ENCODE peak calls at places on chromosome 14, in four cellular contexts. One of them, this sample, is unnamed.

GRCh38 chr14:69260246-69260978 is 454 bp downstream of the GALNT16 start:
- DNase-seq in foreskin fibroblast: no peak
- DNase-seq in AG04450: no peak
- DNase-seq in astrocyte: peak
- DNase-seq in this sample: no peak

GRCh38 chr14:21860172-21860571 is 186.6 kb upstream of the OR4E1 start:
- DNase-seq in foreskin fibroblast: no peak
- DNase-seq in AG04450: no peak
- DNase-seq in astrocyte: no peak
- DNase-seq in this sample: no peak

GRCh38 chr14:60125918-60126317 is 34.2 kb downstream of the PCNX4 start:
- DNase-seq in foreskin fibroblast: no peak
- DNase-seq in AG04450: no peak
- DNase-seq in astrocyte: peak
- DNase-seq in this sample: peak

GRCh38 chr14:88228519-88229236 is 94.4 kb downstream of the KCNK10 start:
- DNase-seq in foreskin fibroblast: no peak
- DNase-seq in AG04450: no peak
- DNase-seq in astrocyte: no peak
- DNase-seq in this sample: no peak

GRCh38 chr14:21104448-21105060 is 3.7 kb downstream of the TMEM253 start:
- DNase-seq in foreskin fibroblast: peak
- DNase-seq in AG04450: no peak
- DNase-seq in astrocyte: peak
- DNase-seq in this sample: peak

GRCh38 chr14:104891121-104891551 is 26.1 kb downstream of the CEP170B start:
- DNase-seq in foreskin fibroblast: no peak
- DNase-seq in AG04450: no peak
- DNase-seq in astrocyte: no peak
- DNase-seq in this sample: no peak

GRCh38 chr14:22178330-22178981 is 410.6 kb downstream of the DAD1 start:
- DNase-seq in foreskin fibroblast: no peak
- DNase-seq in AG04450: no peak
- DNase-seq in astrocyte: no peak
- DNase-seq in this sample: no peak

GRCh38 chr14:91872011-91872476 is 4.7 kb upstream of the TC2N start:
- DNase-seq in foreskin fibroblast: no peak
- DNase-seq in AG04450: no peak
- DNase-seq in astrocyte: no peak
- DNase-seq in this sample: no peak

GRCh38 chr14:89185919-89186849 is 230.8 kb downstream of the FOXN3 start:
- DNase-seq in foreskin fibroblast: peak
- DNase-seq in AG04450: peak
- DNase-seq in astrocyte: peak
- DNase-seq in this sample: peak

GRCh38 chr14:50000215-50001145 is 107.6 kb downstream of the ARF6 start:
- DNase-seq in foreskin fibroblast: peak
- DNase-seq in AG04450: no peak
- DNase-seq in astrocyte: peak
- DNase-seq in this sample: peak

GRCh38 chr14:95515523-95516517 is 630 bp downstream of the SYNE3 start:
- DNase-seq in foreskin fibroblast: peak
- DNase-seq in AG04450: no peak
- DNase-seq in astrocyte: peak
- DNase-seq in this sample: peak

GRCh38 chr14:88882236-88882635 is 57.8 kb downstream of the TTC8 start:
- DNase-seq in foreskin fibroblast: no peak
- DNase-seq in AG04450: no peak
- DNase-seq in astrocyte: peak
- DNase-seq in this sample: peak

GRCh38 chr14:100712490-100712889 is 14.2 kb upstream of the DLK1 start:
- DNase-seq in foreskin fibroblast: no peak
- DNase-seq in AG04450: no peak
- DNase-seq in astrocyte: no peak
- DNase-seq in this sample: no peak

GRCh38 chr14:74835607-74836250 is 40.2 kb downstream of the PROX2 start:
- DNase-seq in foreskin fibroblast: no peak
- DNase-seq in AG04450: no peak
- DNase-seq in astrocyte: no peak
- DNase-seq in this sample: no peak

GRCh38 chr14:92297818-92298595 is 25.0 kb upstream of the SLC24A4 start:
- DNase-seq in foreskin fibroblast: no peak
- DNase-seq in AG04450: no peak
- DNase-seq in astrocyte: no peak
- DNase-seq in this sample: no peak

GRCh38 chr14:95515080-95515489 is 1.4 kb downstream of the SYNE3 start:
- DNase-seq in foreskin fibroblast: peak
- DNase-seq in AG04450: no peak
- DNase-seq in astrocyte: no peak
- DNase-seq in this sample: peak

GRCh38 chr14:99995700-99996356 is 69.4 kb upstream of the EVL start:
- DNase-seq in foreskin fibroblast: peak
- DNase-seq in AG04450: no peak
- DNase-seq in astrocyte: no peak
- DNase-seq in this sample: peak

GRCh38 chr14:53542692-53543091 is 389.6 kb upstream of the DDHD1 start:
- DNase-seq in foreskin fibroblast: peak
- DNase-seq in AG04450: no peak
- DNase-seq in astrocyte: peak
- DNase-seq in this sample: peak

GRCh38 chr14:75864352-75864751 is 117.4 kb downstream of the TGFB3 start:
- DNase-seq in foreskin fibroblast: peak
- DNase-seq in AG04450: peak
- DNase-seq in astrocyte: peak
- DNase-seq in this sample: peak

GRCh38 chr14:55221186-55221585 is 29.8 kb upstream of the DLGAP5 start:
- DNase-seq in foreskin fibroblast: peak
- DNase-seq in AG04450: no peak
- DNase-seq in astrocyte: peak
- DNase-seq in this sample: peak

GRCh38 chr14:85441909-85442643 is 87.9 kb upstream of the FLRT2 start:
- DNase-seq in foreskin fibroblast: no peak
- DNase-seq in AG04450: no peak
- DNase-seq in astrocyte: no peak
- DNase-seq in this sample: no peak

GRCh38 chr14:91186515-91187066 is 57.9 kb downstream of the GPR68 start:
- DNase-seq in foreskin fibroblast: peak
- DNase-seq in AG04450: no peak
- DNase-seq in astrocyte: no peak
- DNase-seq in this sample: peak

GRCh38 chr14:96626916-96627315 is 124.7 kb downstream of the PAPOLA start:
- DNase-seq in foreskin fibroblast: no peak
- DNase-seq in AG04450: no peak
- DNase-seq in astrocyte: no peak
- DNase-seq in this sample: no peak

GRCh38 chr14:99568567-99569560 is 35.1 kb downstream of the CCDC85C start:
- DNase-seq in foreskin fibroblast: peak
- DNase-seq in AG04450: no peak
- DNase-seq in astrocyte: peak
- DNase-seq in this sample: peak

GRCh38 chr14:64628940-64629403 is 75.3 kb upstream of the PLEKHG3 start:
- DNase-seq in foreskin fibroblast: peak
- DNase-seq in AG04450: peak
- DNase-seq in astrocyte: peak
- DNase-seq in this sample: peak

GRCh38 chr14:100328495-100329163 is 5.5 kb downstream of the SLC25A47 start:
- DNase-seq in foreskin fibroblast: no peak
- DNase-seq in AG04450: no peak
- DNase-seq in astrocyte: no peak
- DNase-seq in this sample: no peak

GRCh38 chr14:104856157-104856868 is 8.8 kb upstream of the CEP170B start:
- DNase-seq in foreskin fibroblast: no peak
- DNase-seq in AG04450: no peak
- DNase-seq in astrocyte: no peak
- DNase-seq in this sample: no peak

GRCh38 chr14:54182419-54183040 is 214.3 kb upstream of the CDKN3 start:
- DNase-seq in foreskin fibroblast: peak
- DNase-seq in AG04450: no peak
- DNase-seq in astrocyte: peak
- DNase-seq in this sample: peak

GRCh38 chr14:103284574-103285467 is 49.2 kb upstream of the EIF5 start:
- DNase-seq in foreskin fibroblast: peak
- DNase-seq in AG04450: no peak
- DNase-seq in astrocyte: no peak
- DNase-seq in this sample: peak

GRCh38 chr14:103281496-103282231 is 52.4 kb upstream of the EIF5 start:
- DNase-seq in foreskin fibroblast: peak
- DNase-seq in AG04450: no peak
- DNase-seq in astrocyte: peak
- DNase-seq in this sample: peak

GRCh38 chr14:103286460-103286859 is 47.6 kb upstream of the EIF5 start:
- DNase-seq in foreskin fibroblast: no peak
- DNase-seq in AG04450: no peak
- DNase-seq in astrocyte: no peak
- DNase-seq in this sample: no peak

GRCh38 chr14:103282932-103283331 is 51.1 kb upstream of the EIF5 start:
- DNase-seq in foreskin fibroblast: no peak
- DNase-seq in AG04450: no peak
- DNase-seq in astrocyte: no peak
- DNase-seq in this sample: no peak

DNA sequence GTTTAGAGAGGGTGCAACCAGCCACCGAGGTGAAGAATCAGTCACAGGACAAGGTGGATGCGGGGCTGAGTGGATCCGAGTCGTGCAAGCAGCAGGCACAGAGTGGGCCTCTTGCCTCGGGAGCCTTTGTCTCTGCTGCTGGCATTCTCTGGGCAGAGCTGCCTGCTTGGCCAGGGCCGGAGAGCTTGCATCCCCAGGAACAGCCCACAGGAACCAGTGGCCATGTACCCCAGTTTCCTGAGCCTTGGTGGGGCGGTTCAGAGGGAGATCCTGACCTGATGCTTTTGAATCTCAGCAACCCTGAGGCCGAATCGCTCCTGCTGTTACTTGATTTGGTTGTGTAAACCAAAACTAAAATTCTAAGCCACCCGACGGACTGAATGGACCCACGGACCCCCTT is 50.1 kb upstream of the EIF5 start:
- DNase-seq in foreskin fibroblast: no peak
- DNase-seq in AG04450: no peak
- DNase-seq in astrocyte: no peak
- DNase-seq in this sample: no peak
- TF ChIP-seq CTCF in foreskin fibroblast: no peak
- TF ChIP-seq CTCF in AG04450: no peak
- TF ChIP-seq CTCF in astrocyte: no peak
- TF ChIP-seq CTCF in this sample: no peak

DNA sequence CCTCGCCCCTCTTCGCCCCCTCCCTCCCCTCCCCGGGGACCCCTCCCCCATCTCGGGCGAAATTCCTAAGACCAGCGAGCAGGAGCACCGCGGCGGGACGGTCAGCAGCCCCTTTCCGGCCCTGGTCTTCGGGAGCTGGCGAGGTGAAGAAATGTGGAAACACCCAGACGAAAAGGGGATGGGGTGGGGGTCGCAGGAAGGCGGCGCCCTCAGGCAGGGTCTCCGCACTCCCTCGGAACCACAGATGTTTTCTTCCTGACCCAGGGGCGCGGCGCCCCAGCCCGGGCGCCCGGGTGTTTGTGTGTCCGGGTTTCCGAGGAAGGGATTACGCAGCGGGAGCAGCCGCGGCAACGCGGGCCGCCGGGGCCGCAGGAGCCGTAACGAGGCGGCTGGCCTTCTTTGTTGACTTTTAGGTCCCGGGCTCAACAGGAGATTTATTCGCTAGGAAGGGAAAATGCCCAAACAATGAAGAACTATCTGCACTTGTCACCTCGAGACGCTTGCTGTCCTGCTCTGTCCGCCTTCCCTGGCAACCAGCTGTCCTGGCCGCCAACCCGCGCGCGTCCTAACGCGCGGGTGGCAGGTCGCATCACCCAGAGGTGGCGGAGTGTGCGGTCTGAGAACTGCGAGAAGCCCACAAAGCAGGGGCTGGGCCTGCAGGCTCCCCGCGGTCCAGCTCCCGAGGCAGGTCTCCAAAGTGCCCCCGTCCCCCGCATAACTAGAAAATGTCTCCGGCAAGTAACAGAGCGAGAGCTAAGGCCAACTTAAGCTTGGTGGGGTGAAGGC is 7.0 kb downstream of the FOXA1 start:
- DNase-seq in foreskin fibroblast: no peak
- DNase-seq in AG04450: no peak
- DNase-seq in astrocyte: no peak
- DNase-seq in this sample: no peak
- H3K4me3 ChIP-seq in foreskin fibroblast: no peak
- H3K4me3 ChIP-seq in AG04450: no peak
- H3K4me3 ChIP-seq in astrocyte: no peak
- H3K4me3 ChIP-seq in this sample: no peak

GRCh38 chr14:97995571-97995970 is 1198.4 kb downstream of the VRK1 start:
- DNase-seq in foreskin fibroblast: no peak
- DNase-seq in AG04450: no peak
- DNase-seq in astrocyte: no peak
- DNase-seq in this sample: no peak

GRCh38 chr14:97993508-97994019 is 1196.4 kb downstream of the VRK1 start:
- DNase-seq in foreskin fibroblast: no peak
- DNase-seq in AG04450: no peak
- DNase-seq in astrocyte: no peak
- DNase-seq in this sample: no peak

GRCh38 chr14:97995038-97995437 is 1197.9 kb downstream of the VRK1 start:
- DNase-seq in foreskin fibroblast: no peak
- DNase-seq in AG04450: no peak
- DNase-seq in astrocyte: no peak
- DNase-seq in this sample: no peak

GRCh38 chr14:97994020-97994531 is 1196.9 kb downstream of the VRK1 start:
- DNase-seq in foreskin fibroblast: no peak
- DNase-seq in AG04450: no peak
- DNase-seq in astrocyte: no peak
- DNase-seq in this sample: no peak
- TF ChIP-seq CTCF in foreskin fibroblast: no peak
- TF ChIP-seq CTCF in AG04450: no peak
- TF ChIP-seq CTCF in astrocyte: no peak
- TF ChIP-seq CTCF in this sample: no peak

GRCh38 chr14:77024171-77024627 is 4.3 kb downstream of the IRF2BPL start:
- DNase-seq in foreskin fibroblast: peak
- DNase-seq in AG04450: no peak
- DNase-seq in astrocyte: peak
- DNase-seq in this sample: no peak

GRCh38 chr14:77027538-77028383 is 747 bp downstream of the IRF2BPL start:
- DNase-seq in foreskin fibroblast: peak
- DNase-seq in AG04450: no peak
- DNase-seq in astrocyte: peak
- DNase-seq in this sample: peak

GRCh38 chr14:77026930-77027537 is 1.5 kb downstream of the IRF2BPL start:
- DNase-seq in foreskin fibroblast: peak
- DNase-seq in AG04450: no peak
- DNase-seq in astrocyte: no peak
- DNase-seq in this sample: peak

GRCh38 chr14:77026166-77026929 is 2.2 kb downstream of the IRF2BPL start:
- DNase-seq in foreskin fibroblast: peak
- DNase-seq in AG04450: no peak
- DNase-seq in astrocyte: peak
- DNase-seq in this sample: peak

DNA sequence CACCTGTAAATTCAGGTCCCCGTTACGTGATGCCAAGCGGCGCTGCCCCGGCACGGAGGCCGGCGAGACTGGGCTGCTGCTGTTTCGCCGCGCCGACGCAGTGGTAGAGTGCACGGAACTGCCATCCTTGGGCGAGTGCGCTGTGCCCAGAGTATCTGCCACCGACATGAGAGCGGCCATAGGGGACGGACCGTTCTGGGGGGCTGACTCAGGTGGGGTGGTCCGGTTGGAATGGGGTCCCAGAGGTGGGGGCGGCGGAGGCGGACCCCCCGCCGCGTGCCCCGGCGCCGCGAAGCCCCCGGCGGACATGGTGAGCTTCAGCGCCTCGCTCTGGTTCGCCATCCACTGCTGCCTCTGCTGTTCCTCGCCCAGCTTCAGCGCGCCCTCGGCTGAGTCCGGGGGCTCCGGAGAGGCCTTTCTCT is 2.8 kb downstream of the IRF2BPL start:
- DNase-seq in foreskin fibroblast: peak
- DNase-seq in AG04450: no peak
- DNase-seq in astrocyte: no peak
- DNase-seq in this sample: no peak
- H3K4me3 ChIP-seq in foreskin fibroblast: peak
- H3K4me3 ChIP-seq in AG04450: peak
- H3K4me3 ChIP-seq in astrocyte: peak
- H3K4me3 ChIP-seq in this sample: peak

This sample was measured in AG10803.